ENCODE peak calls at places on chromosomes 4 and X, in four cellular contexts. One of them, this sample, is unnamed.

GRCh38 chr4:53937918-53938317 is 126.5 kb downstream of the CHIC2 start:
- DNase-seq in activated effector memory CD4-positive, alpha-beta T cell treated with Interleukin-2 at 50 U/mL for 16 hours: no peak
- DNase-seq in right lobe of liver: no peak
- DNase-seq in H9: no peak
- DNase-seq in this sample: no peak

GRCh38 chr4:121428721-121429120 is 47.9 kb upstream of the QRFPR start:
- DNase-seq in activated effector memory CD4-positive, alpha-beta T cell treated with Interleukin-2 at 50 U/mL for 16 hours: no peak
- DNase-seq in H9: no peak
- DNase-seq in right lobe of liver: no peak
- DNase-seq in this sample: no peak

GRCh38 chrX:63503541-63503940 is 152.4 kb upstream of the SPIN4 start:
- DNase-seq in H9: peak; percentile 23
- DNase-seq in activated effector memory CD4-positive, alpha-beta T cell treated with Interleukin-2 at 50 U/mL for 16 hours: no peak
- DNase-seq in right lobe of liver: no peak
- DNase-seq in this sample: no peak

GRCh38 chr4:58127680-58128079 is 1017.5 kb upstream of the IGFBP7 start:
- DNase-seq in right lobe of liver: no peak
- DNase-seq in H9: no peak
- DNase-seq in activated effector memory CD4-positive, alpha-beta T cell treated with Interleukin-2 at 50 U/mL for 16 hours: no peak
- DNase-seq in this sample: no peak

GRCh38 chr4:14022428-14022827 is 394.9 kb upstream of the BOD1L1 start:
- DNase-seq in H9: no peak
- DNase-seq in activated effector memory CD4-positive, alpha-beta T cell treated with Interleukin-2 at 50 U/mL for 16 hours: no peak
- DNase-seq in right lobe of liver: no peak
- DNase-seq in this sample: no peak

GRCh38 chr4:185218312-185218711 is 8.9 kb downstream of the SNX25 start:
- DNase-seq in H9: no peak
- DNase-seq in right lobe of liver: no peak
- DNase-seq in activated effector memory CD4-positive, alpha-beta T cell treated with Interleukin-2 at 50 U/mL for 16 hours: no peak
- DNase-seq in this sample: no peak

GRCh38 chr4:154582723-154583122 is 7.8 kb downstream of the FGA start:
- DNase-seq in right lobe of liver: no peak
- DNase-seq in H9: no peak
- DNase-seq in activated effector memory CD4-positive, alpha-beta T cell treated with Interleukin-2 at 50 U/mL for 16 hours: no peak
- DNase-seq in this sample: no peak

GRCh38 chrX:10447577-10448214 is 172.7 kb downstream of the MID1 start:
- DNase-seq in activated effector memory CD4-positive, alpha-beta T cell treated with Interleukin-2 at 50 U/mL for 16 hours: no peak
- DNase-seq in right lobe of liver: no peak
- DNase-seq in H9: no peak
- DNase-seq in this sample: no peak

GRCh38 chrX:47941423-47941822 is 62.4 kb downstream of the ZNF182 start:
- DNase-seq in right lobe of liver: no peak
- DNase-seq in activated effector memory CD4-positive, alpha-beta T cell treated with Interleukin-2 at 50 U/mL for 16 hours: no peak
- DNase-seq in H9: no peak
- DNase-seq in this sample: no peak

GRCh38 chrX:144732588-144732987 is 514.7 kb upstream of the SPANXN1 start:
- DNase-seq in activated effector memory CD4-positive, alpha-beta T cell treated with Interleukin-2 at 50 U/mL for 16 hours: no peak
- DNase-seq in H9: no peak
- DNase-seq in right lobe of liver: no peak
- DNase-seq in this sample: no peak

GRCh38 chr4:83364312-83364711 is 29.7 kb upstream of the HPSE start:
- DNase-seq in activated effector memory CD4-positive, alpha-beta T cell treated with Interleukin-2 at 50 U/mL for 16 hours: no peak
- DNase-seq in H9: no peak
- DNase-seq in right lobe of liver: no peak
- DNase-seq in this sample: no peak

GRCh38 chr4:182895791-182896292 is 21.3 kb downstream of the DCTD start:
- DNase-seq in H9: no peak
- DNase-seq in activated effector memory CD4-positive, alpha-beta T cell treated with Interleukin-2 at 50 U/mL for 16 hours: no peak
- DNase-seq in right lobe of liver: peak; percentile 55
- DNase-seq in this sample: no peak

GRCh38 chr4:159677521-159677920 is 574.6 kb downstream of the RAPGEF2 start:
- DNase-seq in activated effector memory CD4-positive, alpha-beta T cell treated with Interleukin-2 at 50 U/mL for 16 hours: no peak
- DNase-seq in H9: no peak
- DNase-seq in right lobe of liver: no peak
- DNase-seq in this sample: no peak

GRCh38 chr4:158778712-158779111 is 9.9 kb downstream of the FNIP2 start:
- DNase-seq in right lobe of liver: no peak
- DNase-seq in H9: no peak
- DNase-seq in activated effector memory CD4-positive, alpha-beta T cell treated with Interleukin-2 at 50 U/mL for 16 hours: no peak
- DNase-seq in this sample: no peak

GRCh38 chr4:44447563-44448504 is 775 bp downstream of the KCTD8 start:
- DNase-seq in activated effector memory CD4-positive, alpha-beta T cell treated with Interleukin-2 at 50 U/mL for 16 hours: no peak
- DNase-seq in right lobe of liver: peak; percentile 25
- DNase-seq in H9: peak; percentile 70
- DNase-seq in this sample: peak; percentile 78

GRCh38 chr4:118999919-119000318 is 111.3 kb downstream of the SYNPO2 start:
- DNase-seq in right lobe of liver: no peak
- DNase-seq in activated effector memory CD4-positive, alpha-beta T cell treated with Interleukin-2 at 50 U/mL for 16 hours: no peak
- DNase-seq in H9: no peak
- DNase-seq in this sample: no peak

GRCh38 chrX:11546917-11547316 is 118.8 kb downstream of the ARHGAP6 start:
- DNase-seq in right lobe of liver: no peak
- DNase-seq in H9: no peak
- DNase-seq in activated effector memory CD4-positive, alpha-beta T cell treated with Interleukin-2 at 50 U/mL for 16 hours: no peak
- DNase-seq in this sample: no peak

This sample was measured in aorta.